ENCODE peak calls at places on chromosomes 4 and X, in seven cellular contexts. Z is mesendoderm; O is CD4-positive, CD25-positive, alpha-beta regulatory T cell; H is cardiac muscle cell; W is breast epithelium; L is brain microvascular endothelial cell; I is left lung. J is an unnamed sample.

GRCh38 chr4:173990879-173991231 is 292.6 kb downstream of the FBXO8 start:
- DNase-seq in H (peak; percentile 87), W (no peak), I (no peak), L (no peak), O (no peak), Z (peak; percentile 79), J (no peak)

GRCh38 chr4:186999676-187000075 is 276.0 kb upstream of the FAT1 start:
- DNase-seq in H (no peak), Z (no peak), I (no peak), W (no peak), L (no peak), O (no peak), J (no peak)

GRCh38 chr4:143773998-143774898 is 73.8 kb upstream of the FREM3 start:
- DNase-seq in Z (peak; percentile 86), O (peak; percentile 16), I (peak; percentile 35), H (peak; percentile 61), L (peak; percentile 71), W (no peak), J (no peak)

GRCh38 chrX:103562801-103563200 is 22.5 kb upstream of the TCEAL4 start:
- DNase-seq in L (no peak), W (no peak), O (no peak), H (no peak), Z (no peak), I (no peak), J (no peak)

GRCh38 chrX:148024425-148025148 is 43.5 kb downstream of the FMR1NB start:
- DNase-seq in L (no peak), H (no peak), I (no peak), Z (no peak), O (no peak), W (no peak), J (no peak)

GRCh38 chr4:101136373-101137370 is 210.7 kb downstream of the PPP3CA start:
- DNase-seq in H (no peak), O (no peak), W (no peak), Z (no peak), L (no peak), I (no peak), J (no peak)

GRCh38 chr4:123587983-123588494 is 191.4 kb downstream of the SPRY1 start:
- DNase-seq in Z (no peak), O (no peak), I (peak; percentile 32), L (peak; percentile 65), H (no peak), W (no peak), J (no peak)

GRCh38 chr4:3342182-3342854 is 49.5 kb downstream of the RGS12 start:
- DNase-seq in O (no peak), Z (no peak), H (no peak), I (no peak), W (peak; percentile 15), L (peak; percentile 69), J (peak; percentile 39)

GRCh38 chr4:78552398-78553396 is 1.1 kb downstream of the ANXA3 start:
- DNase-seq in O (no peak), L (no peak), Z (peak; percentile 99), I (no peak), W (peak; percentile 85), H (peak; percentile 63), J (no peak)

GRCh38 chr4:25771672-25772071 is 91.1 kb downstream of the SEL1L3 start:
- DNase-seq in I (no peak), H (no peak), L (no peak), O (no peak), Z (no peak), W (no peak), J (no peak)

GRCh38 chr4:160299608-160300007 is 1196.7 kb downstream of the RAPGEF2 start:
- DNase-seq in Z (no peak), W (no peak), I (no peak), O (no peak), L (no peak), H (no peak), J (no peak)

GRCh38 chrX:132957211-132958085 is 981 bp downstream of the HS6ST2 start:
- DNase-seq in L (no peak), W (no peak), H (peak; percentile 67), O (no peak), I (no peak), Z (peak; percentile 56), J (no peak)

GRCh38 chr4:6112606-6113290 is 87.6 kb downstream of the JAKMIP1 start:
- DNase-seq in W (no peak), O (no peak), I (no peak), H (no peak), Z (no peak), L (no peak), J (no peak)

GRCh38 chr4:107183155-107183774 is 147.2 kb upstream of the DKK2 start:
- DNase-seq in Z (peak; percentile 75), I (no peak), W (peak; percentile 19), L (peak; percentile 40), H (peak; percentile 71), O (no peak), J (no peak)

GRCh38 chrX:53587795-53588194 is 98.7 kb downstream of the HUWE1 start:
- DNase-seq in H (no peak), Z (no peak), O (no peak), L (no peak), W (no peak), I (no peak), J (no peak)

GRCh38 chr4:100147198-100147597 is 43.1 kb downstream of the DDIT4L start:
- DNase-seq in I (no peak), O (no peak), L (no peak), H (no peak), Z (no peak), W (no peak), J (no peak)

GRCh38 chr4:169115897-169116254 is 105.8 kb upstream of the CBR4 start:
- DNase-seq in L (peak; percentile 96), Z (peak; percentile 66), I (peak; percentile 67), H (peak; percentile 20), W (no peak), O (no peak), J (no peak)

GRCh38 chr4:25749150-25749794 is 93.6 kb downstream of the SLC34A2 start:
- DNase-seq in W (no peak), H (no peak), I (no peak), L (no peak), O (no peak), Z (peak; percentile 16), J (no peak)

GRCh38 chrX:110699109-110699508 is 96.5 kb downstream of the CHRDL1 start:
- DNase-seq in O (no peak), W (no peak), Z (no peak), L (no peak), I (no peak), H (no peak), J (no peak)

GRCh38 chr4:94271248-94271647 is 63.6 kb downstream of the SMARCAD1 start:
- DNase-seq in Z (no peak), L (no peak), O (no peak), W (no peak), H (no peak), I (no peak), J (no peak)

GRCh38 chr4:94278777-94279176 is 63.9 kb downstream of the HPGDS start:
- DNase-seq in I (no peak), Z (no peak), L (no peak), O (no peak), W (no peak), H (no peak), J (no peak)

GRCh38 chr4:94276204-94276603 is 66.4 kb downstream of the HPGDS start:
- DNase-seq in I (no peak), W (no peak), H (no peak), L (no peak), O (no peak), Z (no peak), J (no peak)

GRCh38 chr4:94277539-94277938 is 65.1 kb downstream of the HPGDS start:
- DNase-seq in Z (no peak), H (no peak), W (no peak), O (no peak), L (no peak), I (no peak), J (no peak)

DNA sequence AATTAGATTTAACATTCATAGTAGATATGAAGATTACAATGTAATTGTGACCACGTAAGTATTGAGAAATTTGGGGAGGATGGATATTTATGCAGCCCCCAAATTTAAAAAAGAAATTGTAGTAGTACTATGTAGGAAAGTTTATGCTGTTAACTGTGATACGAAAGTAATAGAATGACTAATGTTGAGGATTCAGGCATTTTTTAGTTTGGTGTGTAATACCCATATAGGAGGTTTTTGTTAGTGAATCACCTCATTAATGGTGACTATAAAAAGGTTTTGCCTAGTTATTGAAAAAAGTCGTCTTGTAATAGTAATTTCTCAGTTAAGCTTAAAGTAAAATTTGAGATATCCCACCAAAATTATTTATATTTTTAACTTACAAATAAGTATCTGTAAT is 67.2 kb downstream of the SMARCAD1 start:
- DNase-seq in H (no peak), L (no peak), W (no peak), O (no peak), I (no peak), Z (no peak), J (no peak)
- H3K36me3 ChIP-seq in H (peaks cover 72% of the 10 kb centered on the region), L (peaks cover 16% of the 10 kb centered on the region), W (peaks cover 6% of the 10 kb centered on the region), O (peaks cover 50% of the 10 kb centered on the region), I (peaks cover 71% of the 10 kb centered on the region), Z (peaks cover 6% of the 10 kb centered on the region), J (peaks cover 31% of the 10 kb centered on the region)

DNA sequence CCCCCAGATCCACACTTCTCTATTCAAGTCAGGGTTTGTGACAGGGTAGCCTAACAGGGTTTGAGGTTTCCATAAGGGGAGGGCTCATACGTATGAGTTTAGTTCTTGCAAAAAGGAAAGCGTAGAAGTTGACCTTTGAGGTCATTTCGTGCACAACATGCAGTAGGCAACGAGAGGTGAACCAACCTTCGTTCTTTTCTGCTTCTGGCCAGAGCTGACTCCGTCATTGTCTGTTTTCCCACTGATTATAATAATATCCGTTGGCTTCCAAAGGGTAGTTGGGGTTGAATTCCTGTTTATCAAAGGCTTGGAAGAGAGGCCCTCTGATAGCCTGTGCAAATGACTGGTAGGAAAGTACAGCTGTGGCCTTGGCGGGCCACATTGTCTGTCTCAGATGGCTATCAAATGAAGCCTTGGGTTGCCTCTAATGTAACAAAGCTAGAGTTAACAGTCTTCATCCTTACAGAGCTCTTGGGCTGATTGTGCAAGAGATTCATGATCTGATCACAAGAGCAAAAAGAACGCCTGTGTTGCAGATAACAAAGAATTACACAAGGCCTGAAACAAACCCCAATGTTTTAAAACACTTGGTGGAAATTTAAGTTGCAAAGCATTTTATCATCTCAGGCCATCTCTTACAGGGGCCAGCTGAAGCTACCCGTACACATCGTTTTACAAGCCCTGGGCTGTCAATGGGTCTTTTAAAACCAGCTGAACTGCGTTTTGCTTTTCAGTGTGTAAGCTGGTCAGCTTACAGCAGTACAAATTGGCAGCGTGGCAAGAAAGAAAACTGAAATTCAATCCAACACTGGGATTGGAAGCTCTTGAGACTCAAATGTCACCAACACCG is 46.1 kb upstream of the FAM9C start:
- DNase-seq in O (no peak), Z (no peak), I (no peak), H (no peak), L (no peak), W (no peak), J (no peak)
- H3K27ac ChIP-seq in O (peak overlapping the region; percentile 96), Z (no peak overlapping the region), I (peak overlapping the region; percentile 71), H (no peak overlapping the region), L (peak overlapping the region; percentile 26), W (peak overlapping the region; percentile 70), J (no peak overlapping the region)

GRCh38 chr4:1234296-1234695 is 14.6 kb downstream of the CTBP1 start:
- DNase-seq in O (no peak), W (no peak), I (no peak), Z (no peak), L (no peak), H (no peak), J (no peak)
- H3K36me3 ChIP-seq in O (peaks cover 77% of the 10 kb centered on the region), W (no peaks in the 10 kb centered on the region), I (peaks cover 88% of the 10 kb centered on the region), Z (peaks cover 5% of the 10 kb centered on the region), L (peaks cover 62% of the 10 kb centered on the region), H (peaks cover 15% of the 10 kb centered on the region), J (peaks cover 20% of the 10 kb centered on the region)

DNA sequence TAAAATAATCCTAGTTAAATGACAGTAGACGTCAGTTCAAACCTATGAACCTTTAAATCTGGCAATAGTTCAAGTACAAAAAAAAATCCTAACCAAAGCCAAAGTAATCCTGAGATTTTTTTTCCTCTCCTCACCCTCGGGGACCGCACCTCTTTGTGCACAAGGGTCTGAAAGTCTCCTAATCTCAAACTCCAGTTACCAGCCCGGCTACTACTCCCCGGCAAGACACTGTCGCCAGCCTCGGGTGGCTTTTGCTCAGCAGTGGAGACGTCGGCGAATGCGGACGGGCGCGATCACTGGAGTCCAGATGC is 396 bp downstream of the SEC31A start:
- DNase-seq in H (peak; percentile 79), L (no peak), I (no peak), O (no peak), Z (no peak), W (no peak), J (no peak)
- H3K27ac ChIP-seq in H (peak overlapping the region; percentile 97), L (peak overlapping the region; percentile 97), I (peak overlapping the region; percentile 98), O (peak overlapping the region; percentile 96), Z (peak overlapping the region; percentile 95), W (peak overlapping the region; percentile 96), J (peak overlapping the region; percentile 97)